ENCODE peak calls at places on chromosomes 1 and 21, in ten cellular contexts. Q, D, P, L, O, X, Y, I, B and M are unnamed samples.

GRCh38 chr21:25887646-25888321 is 153.0 kb downstream of the GABPA start:
- DNase-seq in Q (no peak), D (no peak), P (no peak), L (no peak), O (no peak), X (no peak), Y (no peak), I (no peak), B (no peak), M (no peak)

GRCh38 chr1:20376171-20376570 is 85.5 kb downstream of the VWA5B1 start:
- DNase-seq in Q (no peak), D (no peak), P (no peak), L (no peak), O (no peak), X (no peak), Y (no peak), I (no peak), B (no peak), M (no peak)

GRCh38 chr1:35175067-35176001 is 17.6 kb downstream of the SFPQ start:
- DNase-seq in Q (no peak), D (no peak), P (no peak), L (no peak), O (no peak), X (no peak), Y (no peak), I (no peak), B (no peak), M (no peak)

GRCh38 chr1:32199717-32200072 is 700 bp upstream of the CCDC28B start:
- DNase-seq in Q (no peak), D (peak), P (no peak), L (no peak), O (no peak), X (peak), Y (no peak), I (no peak), B (peak), M (no peak)

GRCh38 chr1:152179566-152179965 is 20.5 kb upstream of the RPTN start:
- DNase-seq in Q (no peak), D (no peak), P (no peak), L (no peak), O (no peak), X (no peak), Y (peak), I (no peak), B (no peak), M (no peak)

GRCh38 chr1:173411835-173412742 is 65.0 kb upstream of the PRDX6 start:
- DNase-seq in Q (no peak), D (no peak), P (no peak), L (peak), O (peak), X (no peak), Y (peak), I (no peak), B (no peak), M (no peak)

GRCh38 chr1:232980336-232980978 is 30.0 kb downstream of the NTPCR start:
- DNase-seq in Q (no peak), D (no peak), P (no peak), L (no peak), O (no peak), X (peak), Y (peak), I (no peak), B (peak), M (no peak)

GRCh38 chr1:100240013-100240412 is 9.6 kb downstream of the DBT start:
- DNase-seq in Q (no peak), D (no peak), P (no peak), L (no peak), O (no peak), X (no peak), Y (no peak), I (no peak), B (no peak), M (no peak)

GRCh38 chr1:90850925-90851710 is 134.0 kb upstream of the BARHL2 start:
- DNase-seq in Q (peak), D (peak), P (peak), L (peak), O (peak), X (peak), Y (peak), I (peak), B (peak), M (peak)

GRCh38 chr1:24413350-24414163 is at the start of gene STPG1:
- DNase-seq in Q (peak), D (peak), P (peak), L (peak), O (peak), X (peak), Y (peak), I (peak), B (peak), M (peak)

GRCh38 chr21:32520885-32521735 is 64.2 kb downstream of the TCP10L start:
- DNase-seq in Q (peak), D (peak), P (no peak), L (peak), O (peak), X (no peak), Y (peak), I (no peak), B (peak), M (no peak)

GRCh38 chr1:53572061-53572801 is 113.0 kb downstream of the DMRTB1 start:
- DNase-seq in Q (no peak), D (peak), P (peak), L (peak), O (peak), X (peak), Y (peak), I (no peak), B (peak), M (no peak)

GRCh38 chr1:208412994-208413393 is 168.8 kb upstream of the PLXNA2 start:
- DNase-seq in Q (no peak), D (no peak), P (no peak), L (no peak), O (no peak), X (no peak), Y (no peak), I (no peak), B (no peak), M (no peak)